ENCODE peak calls at places on chromosomes 7 and 10, in nine cellular contexts. S, L, X, B, F, J, W, K and O are unnamed samples.

GRCh38 chr7:29921404-29922010 is 68.1 kb downstream of the SCRN1 start:
- DNase-seq in S (no peak), L (peak; percentile 64), X (peak; percentile 49), B (peak; percentile 5), F (peak; percentile 71), J (no peak), W (peak; percentile 71), K (peak; percentile 48), O (no peak)

GRCh38 chr7:9822458-9823290 is 1151.0 kb upstream of the PHF14 start:
- DNase-seq in S (no peak), L (no peak), X (no peak), B (no peak), F (no peak), J (no peak), W (no peak), K (no peak), O (no peak)

GRCh38 chr7:64907641-64908326 is 4.7 kb downstream of the ZNF273 start:
- DNase-seq in S (no peak), L (no peak), X (no peak), B (no peak), F (peak; percentile 56), J (no peak), W (no peak), K (no peak), O (no peak)

GRCh38 chr7:152615052-152615741 is 60.7 kb downstream of the XRCC2 start:
- DNase-seq in S (no peak), L (peak; percentile 95), X (no peak), B (no peak), F (peak; percentile 92), J (no peak), W (no peak), K (no peak), O (no peak)

GRCh38 chr7:143384148-143384547 is 3.0 kb downstream of the ZYX start:
- DNase-seq in S (no peak), L (no peak), X (no peak), B (no peak), F (no peak), J (no peak), W (no peak), K (no peak), O (no peak)

GRCh38 chr10:43961523-43962345 is 313.1 kb upstream of the ZNF32 start:
- DNase-seq in S (no peak), L (no peak), X (no peak), B (no peak), F (no peak), J (no peak), W (no peak), K (no peak), O (no peak)

GRCh38 chr10:110434477-110435096 is 63.1 kb upstream of the DUSP5 start:
- DNase-seq in S (no peak), L (no peak), X (no peak), B (no peak), F (no peak), J (no peak), W (no peak), K (peak; percentile 1), O (no peak)

GRCh38 chr7:471866-472639 is 47.6 kb downstream of the PDGFA start:
- DNase-seq in S (peak; percentile 56), L (no peak), X (no peak), B (no peak), F (no peak), J (peak; percentile 89), W (no peak), K (peak; percentile 10), O (peak; percentile 78)

GRCh38 chr7:84663224-84663623 is 468.6 kb upstream of the SEMA3A start:
- DNase-seq in S (no peak), L (no peak), X (no peak), B (no peak), F (no peak), J (no peak), W (no peak), K (no peak), O (no peak)

GRCh38 chr10:131943021-131943814 is 38.5 kb downstream of the BNIP3 start:
- DNase-seq in S (no peak), L (no peak), X (no peak), B (no peak), F (no peak), J (no peak), W (peak; percentile 52), K (peak; percentile 47), O (no peak)

GRCh38 chr10:110206988-110207804 is at the start of gene MXI1:
- DNase-seq in S (peak; percentile 35), L (no peak), X (peak; percentile 74), B (no peak), F (peak; percentile 91), J (no peak), W (peak; percentile 92), K (peak; percentile 64), O (peak; percentile 83)

GRCh38 chr10:6140141-6140841 is 51.5 kb downstream of the RBM17 start:
- DNase-seq in S (no peak), L (no peak), X (no peak), B (no peak), F (no peak), J (no peak), W (no peak), K (peak; percentile 50), O (no peak)

GRCh38 chr7:139914306-139914747 is 85.3 kb downstream of the TBXAS1 start:
- DNase-seq in S (no peak), L (no peak), X (no peak), B (no peak), F (no peak), J (no peak), W (peak; percentile 51), K (no peak), O (no peak)

GRCh38 chr7:77226357-77226839 is 26.8 kb upstream of the FGL2 start:
- DNase-seq in S (no peak), L (no peak), X (no peak), B (no peak), F (no peak), J (no peak), W (no peak), K (no peak), O (no peak)

GRCh38 chr7:142939226-142939910 is at the start of gene LLCFC1:
- DNase-seq in S (no peak), L (no peak), X (no peak), B (no peak), F (no peak), J (no peak), W (peak; percentile 9), K (peak; percentile 20), O (no peak)

GRCh38 chr7:157339777-157340677 is 3.2 kb downstream of the DNAJB6 start:
- DNase-seq in S (peak; percentile 28), L (peak; percentile 3), X (peak; percentile 81), B (peak; percentile 49), F (peak; percentile 72), J (no peak), W (peak; percentile 69), K (peak; percentile 79), O (no peak)

GRCh38 chr10:17673517-17674051 is 29.6 kb downstream of the STAM start:
- DNase-seq in S (peak; percentile 75), L (no peak), X (no peak), B (no peak), F (peak; percentile 6), J (peak; percentile 84), W (peak; percentile 72), K (no peak), O (no peak)

GRCh38 chr7:33926535-33926934 is 21.2 kb downstream of the BMPER start:
- DNase-seq in S (no peak), L (no peak), X (no peak), B (no peak), F (no peak), J (no peak), W (no peak), K (no peak), O (no peak)

GRCh38 chr7:51024867-51025266 is 242.2 kb upstream of the GRB10 start:
- DNase-seq in S (no peak), L (no peak), X (no peak), B (no peak), F (no peak), J (no peak), W (no peak), K (no peak), O (no peak)

GRCh38 chr10:86730227-86730626 is 26.2 kb upstream of the BMPR1A start:
- DNase-seq in S (no peak), L (peak; percentile 6), X (peak; percentile 50), B (no peak), F (no peak), J (no peak), W (no peak), K (no peak), O (no peak)

GRCh38 chr10:5547934-5548660 is 23.3 kb downstream of the CALML3 start:
- DNase-seq in S (no peak), L (no peak), X (no peak), B (no peak), F (no peak), J (no peak), W (peak; percentile 75), K (no peak), O (peak; percentile 62)

GRCh38 chr10:35089641-35090161 is 440 bp downstream of the CUL2 start:
- DNase-seq in S (no peak), L (no peak), X (no peak), B (no peak), F (no peak), J (no peak), W (no peak), K (peak; percentile 24), O (no peak)

GRCh38 chr10:17349717-17350116 is 104.7 kb downstream of the ST8SIA6 start:
- DNase-seq in S (no peak), L (no peak), X (no peak), B (no peak), F (no peak), J (no peak), W (no peak), K (no peak), O (no peak)

GRCh38 chr7:30912454-30912985 is 867 bp downstream of the AQP1 start:
- DNase-seq in S (no peak), L (no peak), X (no peak), B (no peak), F (no peak), J (no peak), W (no peak), K (no peak), O (no peak)

GRCh38 chr10:117616179-117616578 is 73.6 kb downstream of the EMX2 start:
- DNase-seq in S (no peak), L (no peak), X (no peak), B (no peak), F (no peak), J (no peak), W (no peak), K (no peak), O (no peak)

GRCh38 chr10:44071479-44071878 is 313.4 kb downstream of the CXCL12 start:
- DNase-seq in S (peak; percentile 55), L (no peak), X (no peak), B (no peak), F (no peak), J (peak; percentile 74), W (no peak), K (no peak), O (no peak)

GRCh38 chr7:27158436-27159277 is 2.2 kb upstream of the HOXA7 start:
- DNase-seq in S (no peak), L (no peak), X (no peak), B (no peak), F (peak; percentile 76), J (no peak), W (no peak), K (no peak), O (peak; percentile 78)

GRCh38 chr7:52708846-52709245 is 326.6 kb upstream of the POM121L12 start:
- DNase-seq in S (no peak), L (no peak), X (no peak), B (no peak), F (no peak), J (no peak), W (no peak), K (no peak), O (no peak)

GRCh38 chr10:48533951-48534720 is 70.7 kb downstream of the ARHGAP22 start:
- DNase-seq in S (no peak), L (no peak), X (no peak), B (no peak), F (no peak), J (no peak), W (no peak), K (no peak), O (peak; percentile 52)

GRCh38 chr7:116601426-116601825 is 70.6 kb upstream of the MET start:
- DNase-seq in S (no peak), L (no peak), X (no peak), B (no peak), F (no peak), J (no peak), W (no peak), K (peak; percentile 59), O (no peak)

GRCh38 chr7:156113733-156114132 is 301.5 kb upstream of the SHH start:
- DNase-seq in S (no peak), L (no peak), X (no peak), B (no peak), F (no peak), J (no peak), W (no peak), K (no peak), O (no peak)